ENCODE peak calls at places on chromosome 14, in seven cellular contexts. One of them, this sample, is unnamed.

GRCh38 chr14:50668008-50668851 is at the start of gene SAV1:
- DNase-seq in GM12878: no peak
- DNase-seq in H1: no peak
- DNase-seq in K562: peak
- DNase-seq in HCT116: peak
- DNase-seq in SK-N-SH: peak
- DNase-seq in HepG2: peak
- DNase-seq in this sample: peak

GRCh38 chr14:65131176-65131765 is 29.0 kb upstream of the MAX start:
- DNase-seq in GM12878: no peak
- DNase-seq in HepG2: no peak
- DNase-seq in HCT116: peak
- DNase-seq in SK-N-SH: no peak
- DNase-seq in K562: no peak
- DNase-seq in H1: no peak
- DNase-seq in this sample: peak

GRCh38 chr14:99441157-99441870 is 39.3 kb downstream of the SETD3 start:
- DNase-seq in H1: no peak
- DNase-seq in SK-N-SH: peak
- DNase-seq in K562: no peak
- DNase-seq in HepG2: peak
- DNase-seq in GM12878: no peak
- DNase-seq in HCT116: no peak
- DNase-seq in this sample: no peak

GRCh38 chr14:27015046-27015445 is 417.2 kb upstream of the NOVA1 start:
- DNase-seq in GM12878: no peak
- DNase-seq in HCT116: no peak
- DNase-seq in H1: no peak
- DNase-seq in HepG2: no peak
- DNase-seq in K562: no peak
- DNase-seq in SK-N-SH: no peak
- DNase-seq in this sample: no peak

GRCh38 chr14:97707603-97708002 is 910.4 kb downstream of the VRK1 start:
- DNase-seq in HepG2: no peak
- DNase-seq in H1: no peak
- DNase-seq in K562: no peak
- DNase-seq in SK-N-SH: no peak
- DNase-seq in HCT116: no peak
- DNase-seq in GM12878: peak
- DNase-seq in this sample: no peak

GRCh38 chr14:49769171-49769570 is 1.2 kb downstream of the KLHDC2 start:
- DNase-seq in HCT116: no peak
- DNase-seq in SK-N-SH: peak
- DNase-seq in H1: no peak
- DNase-seq in K562: no peak
- DNase-seq in GM12878: no peak
- DNase-seq in HepG2: peak
- DNase-seq in this sample: peak

GRCh38 chr14:39857656-39858055 is 425.4 kb upstream of the FBXO33 start:
- DNase-seq in SK-N-SH: no peak
- DNase-seq in HepG2: no peak
- DNase-seq in HCT116: no peak
- DNase-seq in GM12878: no peak
- DNase-seq in H1: no peak
- DNase-seq in K562: no peak
- DNase-seq in this sample: no peak

GRCh38 chr14:67186789-67187188 is 2.5 kb upstream of the GARIN2 start:
- DNase-seq in GM12878: no peak
- DNase-seq in H1: no peak
- DNase-seq in HepG2: no peak
- DNase-seq in HCT116: peak
- DNase-seq in K562: no peak
- DNase-seq in SK-N-SH: no peak
- DNase-seq in this sample: no peak

GRCh38 chr14:101955695-101956161 is 8.6 kb upstream of the DYNC1H1 start:
- DNase-seq in K562: no peak
- DNase-seq in SK-N-SH: no peak
- DNase-seq in HepG2: no peak
- DNase-seq in GM12878: no peak
- DNase-seq in H1: no peak
- DNase-seq in HCT116: no peak
- DNase-seq in this sample: no peak

GRCh38 chr14:99728981-99729451 is 44.9 kb downstream of the CYP46A1 start:
- DNase-seq in GM12878: no peak
- DNase-seq in H1: no peak
- DNase-seq in HCT116: no peak
- DNase-seq in SK-N-SH: no peak
- DNase-seq in HepG2: no peak
- DNase-seq in K562: no peak
- DNase-seq in this sample: no peak

DNA sequence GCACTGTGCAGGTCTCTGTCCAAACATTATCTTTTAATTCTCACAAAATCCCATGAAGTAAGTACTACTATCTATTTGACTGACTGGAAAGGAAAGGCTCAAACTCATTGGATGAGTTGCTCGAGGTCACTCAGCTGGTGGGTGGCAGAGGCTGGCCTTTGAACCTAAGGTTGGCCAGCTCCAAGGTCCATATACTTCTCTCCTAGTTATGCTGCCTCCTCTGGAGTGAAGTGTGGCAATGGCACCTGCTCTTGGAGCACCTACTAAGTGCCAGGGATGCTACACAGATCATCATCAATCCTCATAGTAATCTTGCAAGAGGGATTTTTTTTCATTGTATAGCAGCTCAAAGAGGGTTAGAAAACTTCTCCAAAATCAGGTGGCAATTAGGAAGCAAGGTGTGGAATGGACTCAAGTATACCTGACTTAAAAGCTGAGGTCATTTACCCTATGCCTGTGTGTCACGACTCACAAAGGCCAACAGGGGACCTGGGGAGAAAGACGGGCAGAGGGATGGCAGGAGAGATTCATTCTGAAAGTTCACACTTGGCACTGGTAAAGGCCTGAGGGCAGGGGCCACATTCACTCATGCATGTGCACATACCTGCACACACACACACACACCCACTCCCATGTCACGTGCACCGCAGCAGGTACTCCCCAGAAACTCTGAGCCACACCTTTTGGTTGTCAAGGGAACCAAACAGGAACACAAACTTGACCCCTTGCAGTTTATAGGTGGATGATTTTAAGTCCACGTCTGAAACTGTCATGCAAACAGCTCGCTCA is 146.4 kb downstream of the FOXN3 start:
- DNase-seq in HepG2: no peak
- DNase-seq in SK-N-SH: no peak
- DNase-seq in GM12878: peak
- DNase-seq in HCT116: no peak
- DNase-seq in H1: no peak
- DNase-seq in K562: no peak
- DNase-seq in this sample: no peak
- TF ChIP-seq JUND in HepG2: no peak
- TF ChIP-seq JUND in SK-N-SH: no peak
- TF ChIP-seq JUND in GM12878: no peak
- TF ChIP-seq JUND in HCT116: no peak
- TF ChIP-seq JUND in H1: no peak
- TF ChIP-seq JUND in K562: no peak
- TF ChIP-seq JUND in this sample: no peak

DNA sequence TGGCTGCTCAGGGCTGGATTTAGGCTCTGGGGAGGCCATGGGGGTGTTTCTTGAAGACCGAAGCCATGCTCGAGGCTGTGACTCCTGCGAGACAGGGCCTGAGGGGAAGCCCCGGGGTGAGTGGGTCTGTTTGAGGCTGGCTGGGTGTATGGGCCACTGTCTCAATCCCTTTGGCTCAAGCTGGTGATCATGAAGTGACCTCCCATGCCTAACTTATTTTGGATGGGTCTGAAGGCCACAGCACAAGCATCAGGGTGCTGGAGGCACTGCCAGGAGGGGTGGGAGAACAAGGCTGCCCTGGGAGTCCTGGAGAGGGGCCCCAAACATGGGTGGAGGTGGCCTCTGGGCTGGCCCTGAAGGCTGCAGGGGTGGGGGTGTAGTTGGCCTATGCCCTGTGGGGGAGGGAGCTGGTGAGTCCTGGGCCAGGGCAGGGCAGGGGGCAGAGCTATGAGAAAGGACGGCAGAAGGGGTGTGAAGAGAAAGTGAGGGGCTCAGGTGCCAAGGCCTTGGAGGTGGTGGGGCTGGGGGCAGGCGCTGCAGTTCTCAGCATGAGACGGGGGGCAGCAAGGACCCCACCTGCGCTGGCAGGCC is 100.9 kb downstream of the KIF26A start:
- DNase-seq in GM12878: no peak
- DNase-seq in H1: no peak
- DNase-seq in HepG2: no peak
- DNase-seq in HCT116: no peak
- DNase-seq in SK-N-SH: no peak
- DNase-seq in K562: no peak
- DNase-seq in this sample: no peak
- TF ChIP-seq JUND in GM12878: no peak
- TF ChIP-seq JUND in H1: no peak
- TF ChIP-seq JUND in HepG2: no peak
- TF ChIP-seq JUND in HCT116: no peak
- TF ChIP-seq JUND in SK-N-SH: no peak
- TF ChIP-seq JUND in K562: no peak
- TF ChIP-seq JUND in this sample: no peak

DNA sequence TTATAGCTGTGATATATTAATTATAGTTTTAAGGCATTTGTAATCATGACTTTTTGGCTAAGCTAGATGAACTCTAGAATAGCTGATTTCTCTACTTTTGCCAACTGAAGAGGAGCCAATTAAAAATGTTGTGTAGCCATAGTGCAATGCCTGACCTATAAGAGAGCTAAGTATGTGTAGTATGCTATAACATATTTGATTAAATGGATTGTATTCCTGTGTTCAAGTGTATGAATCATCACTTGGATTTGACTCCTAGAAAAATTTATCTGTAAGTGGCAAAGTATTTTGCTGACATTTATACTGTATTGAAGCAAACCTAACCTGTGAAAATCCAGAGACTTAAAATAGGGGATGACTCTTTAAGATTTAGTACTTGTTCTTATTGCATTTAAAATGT is 34.2 kb downstream of the PCNX4 start:
- DNase-seq in HCT116: no peak
- DNase-seq in GM12878: no peak
- DNase-seq in K562: no peak
- DNase-seq in SK-N-SH: no peak
- DNase-seq in H1: no peak
- DNase-seq in HepG2: no peak
- DNase-seq in this sample: no peak
- TF ChIP-seq JUND in HCT116: no peak
- TF ChIP-seq JUND in GM12878: no peak
- TF ChIP-seq JUND in K562: no peak
- TF ChIP-seq JUND in SK-N-SH: no peak
- TF ChIP-seq JUND in H1: no peak
- TF ChIP-seq JUND in HepG2: no peak
- TF ChIP-seq JUND in this sample: no peak

DNA sequence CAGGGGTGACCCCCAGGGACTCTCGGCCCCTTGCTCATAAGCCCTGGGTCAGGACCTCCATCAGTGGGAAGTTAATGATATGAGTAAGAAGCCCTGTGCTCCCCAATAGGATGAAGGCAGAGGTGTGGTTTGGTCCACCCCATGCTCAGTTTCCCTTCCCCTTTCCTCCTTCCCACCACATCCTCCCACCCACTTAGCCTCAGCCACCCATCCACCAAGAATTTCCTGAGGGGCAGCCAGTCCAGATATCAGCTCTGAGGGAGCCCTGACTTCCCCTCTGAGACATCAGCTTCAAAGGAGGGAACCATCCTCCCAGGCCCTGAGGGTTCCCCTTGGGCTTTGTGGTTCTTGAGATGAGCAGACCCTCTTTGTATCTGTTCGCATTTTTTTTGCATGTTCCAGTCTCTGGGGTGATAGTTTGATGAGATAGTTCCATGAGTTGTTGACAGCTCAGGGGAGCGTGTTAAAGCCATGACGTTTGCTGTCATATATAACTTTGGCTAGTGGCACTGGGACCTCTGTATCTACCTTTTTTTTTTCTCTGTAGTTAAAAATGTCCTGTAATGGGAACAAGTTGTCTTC is 71.2 kb downstream of the LGMN start:
- DNase-seq in K562: no peak
- DNase-seq in H1: no peak
- DNase-seq in SK-N-SH: no peak
- DNase-seq in HCT116: no peak
- DNase-seq in HepG2: no peak
- DNase-seq in GM12878: peak
- DNase-seq in this sample: no peak
- TF ChIP-seq JUND in K562: no peak
- TF ChIP-seq JUND in H1: no peak
- TF ChIP-seq JUND in SK-N-SH: no peak
- TF ChIP-seq JUND in HCT116: no peak
- TF ChIP-seq JUND in HepG2: no peak
- TF ChIP-seq JUND in GM12878: peak
- TF ChIP-seq JUND in this sample: no peak